ENCODE peak calls at places on chromosomes 1 and 21, in seven cellular contexts. J is ovary; P is adrenal gland; T is mesenchymal stem cell; F is heart left ventricle; Z is CD8-positive, alpha-beta T cell; D is A673. I is an unnamed sample. For H3K4me1, H3K9me3 and H3K36me3, the result is how much of the 10 kb centered on the place peaks cover.

GRCh38 chr1:188402986-188403385 is 1574.2 kb downstream of the PLA2G4A start:
- DNase-seq in J (no peak), P (no peak), T (no peak), F (no peak), Z (no peak), D (no peak), I (no peak)

GRCh38 chr1:86774305-86775304 is 70.2 kb downstream of the SH3GLB1 start:
- DNase-seq in J (peak), P (peak), T (peak), F (peak), Z (no peak), D (peak), I (peak)

GRCh38 chr1:30908886-30909777 is 574 bp upstream of the SDC3 start:
- DNase-seq in J (no peak), P (peak), T (no peak), F (no peak), Z (no peak), D (peak), I (no peak)

GRCh38 chr1:67853704-67854103 is 20.4 kb upstream of the GNG12 start:
- DNase-seq in J (peak), P (peak), T (peak), F (peak), Z (no peak), D (peak), I (peak)

GRCh38 chr1:13808729-13809131 is 108.7 kb downstream of the PRDM2 start:
- DNase-seq in J (peak), P (peak), T (peak), F (no peak), Z (no peak), D (peak), I (peak)

GRCh38 chr1:57327331-57327730 is 96.5 kb downstream of the DAB1 start:
- DNase-seq in J (no peak), P (no peak), T (no peak), F (no peak), Z (no peak), D (no peak), I (no peak)

GRCh38 chr1:221753828-221754188 is 11.9 kb upstream of the DUSP10 start:
- DNase-seq in J (no peak), P (no peak), T (no peak), F (no peak), Z (no peak), D (no peak), I (no peak)

GRCh38 chr21:39451332-39452206 is at the start of gene SH3BGR:
- DNase-seq in J (no peak), P (no peak), T (no peak), F (peak), Z (no peak), D (no peak), I (peak)

GRCh38 chr1:62720946-62721554 is 32.9 kb upstream of the DOCK7 start:
- DNase-seq in J (no peak), P (no peak), T (no peak), F (no peak), Z (no peak), D (peak), I (no peak)

GRCh38 chr1:18211764-18212163 is 104.2 kb downstream of the IGSF21 start:
- DNase-seq in J (no peak), P (no peak), T (no peak), F (no peak), Z (no peak), D (no peak), I (no peak)

GRCh38 chr1:27551953-27552312 is 52.0 kb downstream of the AHDC1 start:
- DNase-seq in J (no peak), P (peak), T (no peak), F (no peak), Z (no peak), D (no peak), I (no peak)

GRCh38 chr1:234437423-234438171 is 41.4 kb downstream of the TARBP1 start:
- DNase-seq in J (no peak), P (no peak), T (no peak), F (peak), Z (no peak), D (no peak), I (no peak)

GRCh38 chr1:95321516-95321915 is 87.5 kb downstream of the RWDD3 start:
- DNase-seq in J (no peak), P (no peak), T (no peak), F (no peak), Z (no peak), D (no peak), I (no peak)

GRCh38 chr1:108892356-108893140 is 15.8 kb downstream of the GPSM2 start:
- DNase-seq in J (no peak), P (no peak), T (no peak), F (no peak), Z (no peak), D (no peak), I (no peak)

GRCh38 chr1:34640654-34641401 is 114.0 kb upstream of the GJB5 start:
- DNase-seq in J (no peak), P (no peak), T (no peak), F (no peak), Z (no peak), D (no peak), I (no peak)

GRCh38 chr1:147539122-147539575 is 2.2 kb upstream of the BCL9 start:
- DNase-seq in J (peak), P (peak), T (peak), F (peak), Z (no peak), D (no peak), I (peak)

GRCh38 chr1:173393655-173393993 is 83.5 kb upstream of the PRDX6 start:
- DNase-seq in J (no peak), P (no peak), T (peak), F (no peak), Z (no peak), D (no peak), I (no peak)

GRCh38 chr1:178030452-178030851 is 60.6 kb upstream of the SEC16B start:
- DNase-seq in J (no peak), P (peak), T (no peak), F (no peak), Z (no peak), D (no peak), I (no peak)

GRCh38 chr1:1059494-1060280 is 14.4 kb downstream of the RNF223 start:
- DNase-seq in J (peak), P (peak), T (peak), F (peak), Z (peak), D (peak), I (peak)

GRCh38 chr1:33123266-33123665 is 42.3 kb downstream of the AZIN2 start:
- DNase-seq in J (no peak), P (no peak), T (no peak), F (no peak), Z (no peak), D (no peak), I (no peak)

GRCh38 chr1:181044449-181044966 is 10.7 kb downstream of the MR1 start:
- DNase-seq in J (no peak), P (no peak), T (peak), F (no peak), Z (peak), D (no peak), I (peak)

GRCh38 chr1:181038399-181038873 is 4.7 kb downstream of the MR1 start:
- DNase-seq in J (no peak), P (peak), T (peak), F (peak), Z (peak), D (peak), I (peak)

GRCh38 chr1:181040284-181040865 is 6.6 kb downstream of the MR1 start:
- DNase-seq in J (no peak), P (no peak), T (no peak), F (no peak), Z (no peak), D (no peak), I (no peak)

GRCh38 chr1:181043025-181043880 is 9.5 kb downstream of the MR1 start:
- DNase-seq in J (no peak), P (no peak), T (peak), F (no peak), Z (no peak), D (no peak), I (peak)
- H3K4me1 ChIP-seq in J (under half), P (under half), T (under half), F (under half), Z (under half), D (under half), I (under half)

GRCh38 chr1:167317463-167317862 is 96.8 kb downstream of the POU2F1 start:
- DNase-seq in J (no peak), P (no peak), T (no peak), F (no peak), Z (no peak), D (no peak), I (no peak)

GRCh38 chr1:167325151-167325550 is 104.5 kb downstream of the POU2F1 start:
- DNase-seq in J (no peak), P (no peak), T (no peak), F (no peak), Z (no peak), D (no peak), I (no peak)

GRCh38 chr1:167328306-167328705 is 107.6 kb downstream of the POU2F1 start:
- DNase-seq in J (no peak), P (no peak), T (no peak), F (no peak), Z (no peak), D (no peak), I (no peak)

DNA sequence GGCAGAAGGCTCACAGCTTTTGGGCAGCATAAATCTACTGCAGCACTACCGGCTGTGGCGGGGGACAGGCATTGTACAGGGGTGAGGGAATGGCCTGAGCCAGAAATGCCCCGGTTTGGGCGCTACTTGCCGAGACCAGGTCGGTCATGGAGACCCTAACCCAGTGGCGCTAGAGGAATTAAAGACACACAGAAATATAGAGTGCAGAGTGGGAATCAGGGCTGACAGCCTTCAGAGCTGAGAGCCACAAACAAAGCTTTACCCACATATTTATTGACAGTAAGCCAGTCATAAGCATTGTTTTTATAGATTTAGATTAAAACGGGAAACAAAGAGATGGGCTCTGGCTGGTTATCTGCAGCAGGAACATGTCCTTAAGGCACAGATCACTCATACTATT is 101.8 kb downstream of the POU2F1 start:
- DNase-seq in J (no peak), P (no peak), T (no peak), F (no peak), Z (no peak), D (no peak), I (no peak)
- H3K9me3 ChIP-seq in J (under half), P (under half), T (half or more), F (half or more), Z (under half), D (under half), I (under half)

GRCh38 chr1:151988405-151988851 is 5.2 kb downstream of the S100A10 start:
- DNase-seq in J (no peak), P (no peak), T (peak), F (no peak), Z (no peak), D (peak), I (peak)

GRCh38 chr1:151989131-151989868 is 4.4 kb downstream of the S100A10 start:
- DNase-seq in J (peak), P (peak), T (peak), F (peak), Z (peak), D (no peak), I (peak)

GRCh38 chr1:151991663-151992344 is 1.9 kb downstream of the S100A10 start:
- DNase-seq in J (no peak), P (no peak), T (peak), F (no peak), Z (no peak), D (no peak), I (no peak)

GRCh38 chr1:151990856-151991198 is 2.8 kb downstream of the S100A10 start:
- DNase-seq in J (peak), P (peak), T (peak), F (peak), Z (no peak), D (no peak), I (no peak)

GRCh38 chr1:151990058-151990855 is 3.4 kb downstream of the S100A10 start:
- DNase-seq in J (no peak), P (no peak), T (peak), F (no peak), Z (no peak), D (no peak), I (no peak)
- H3K36me3 ChIP-seq in J (under half), P (under half), T (under half), F (under half), Z (under half), D (under half), I (under half)

DNA sequence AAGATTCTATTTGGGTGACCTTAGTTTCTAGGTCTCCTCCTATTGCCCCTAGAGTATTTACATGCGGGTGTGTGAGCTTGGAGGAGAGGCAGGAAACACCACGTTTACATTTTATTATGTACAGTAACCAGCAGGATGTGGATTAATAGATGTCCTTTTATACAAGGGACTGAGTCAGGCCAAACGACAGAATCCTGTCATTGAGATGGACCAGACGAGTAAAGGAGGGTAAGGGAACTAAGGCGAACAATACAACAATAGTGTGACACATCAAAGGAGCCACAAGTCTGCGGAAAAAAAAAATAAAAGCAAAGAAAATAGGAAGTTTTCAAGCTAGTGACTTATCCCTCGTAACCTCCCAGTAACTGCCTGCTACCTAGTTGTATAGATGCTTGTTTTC is 151.1 kb downstream of the GABPA start:
- DNase-seq in J (no peak), P (no peak), T (no peak), F (no peak), Z (no peak), D (no peak), I (no peak)
- H3K4me1 ChIP-seq in J (under half), P (under half), T (under half), F (under half), Z (under half), D (under half), I (under half)

DNA sequence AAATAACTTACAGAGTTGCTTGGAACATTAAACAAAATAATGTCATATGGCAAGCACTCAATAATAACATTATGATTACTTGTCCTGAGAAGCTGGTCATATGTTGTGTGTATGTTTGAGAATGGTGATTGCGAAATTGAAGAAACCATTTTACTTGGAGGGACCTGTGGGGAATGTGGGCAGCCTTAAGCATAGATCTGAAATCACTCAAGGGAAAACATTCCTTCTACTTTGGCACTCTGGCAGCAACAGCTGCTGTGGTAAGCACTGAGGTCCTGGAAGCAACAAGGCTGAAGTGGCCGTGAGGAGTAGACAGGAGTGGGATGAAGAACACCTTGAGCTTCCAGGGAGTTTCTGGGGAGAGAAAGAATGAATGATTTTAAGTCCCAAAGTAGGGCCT is 165.4 kb upstream of the ADAMTS5 start:
- DNase-seq in J (no peak), P (no peak), T (peak), F (no peak), Z (no peak), D (no peak), I (no peak)
- H3K9me3 ChIP-seq in J (under half), P (under half), T (under half), F (under half), Z (under half), D (under half), I (under half)